ENCODE peak calls at places on chromosomes 11 and 22, in seven cellular contexts. E is AG09319, Q is left ventricle myocardium inferior, D is right lobe of liver, Z is GM20000, A is cardiac muscle cell, T is foreskin keratinocyte. W is an unnamed sample.

GRCh38 chr11:47571895-47572294 is 6.5 kb downstream of the PTPMT1 start:
- DNase-seq in E (no peak), Q (no peak), D (no peak), Z (no peak), A (no peak), T (no peak), W (no peak)

GRCh38 chr11:95076416-95076815 is 9.7 kb downstream of the SRSF8 start:
- DNase-seq in E (peak; percentile 61), Q (no peak), D (no peak), Z (no peak), A (peak; percentile 92), T (peak; percentile 44), W (no peak)

GRCh38 chr22:31177420-31178162 is 17.6 kb downstream of the RNF185 start:
- DNase-seq in E (peak; percentile 65), Q (no peak), D (no peak), Z (no peak), A (peak; percentile 65), T (peak; percentile 96), W (no peak)

GRCh38 chr11:8260202-8260996 is 3.3 kb downstream of the LMO1 start:
- DNase-seq in E (no peak), Q (no peak), D (peak; percentile 18), Z (no peak), A (no peak), T (no peak), W (no peak)

GRCh38 chr11:115623021-115623451 is 118.8 kb upstream of the CADM1 start:
- DNase-seq in E (peak; percentile 74), Q (peak; percentile 85), D (no peak), Z (no peak), A (peak; percentile 95), T (peak; percentile 74), W (no peak)

GRCh38 chr11:45745065-45745811 is 59.7 kb upstream of the SLC35C1 start:
- DNase-seq in E (no peak), Q (peak; percentile 77), D (no peak), Z (no peak), A (peak; percentile 73), T (no peak), W (no peak)

GRCh38 chr11:96256213-96256580 is 86.8 kb downstream of the MAML2 start:
- DNase-seq in E (no peak), Q (no peak), D (no peak), Z (no peak), A (no peak), T (no peak), W (no peak)

GRCh38 chr22:45538284-45538683 is 35.6 kb downstream of the FBLN1 start:
- DNase-seq in E (no peak), Q (no peak), D (no peak), Z (no peak), A (peak; percentile 49), T (no peak), W (no peak)

GRCh38 chr11:44837650-44838049 is 110.9 kb downstream of the TSPAN18 start:
- DNase-seq in E (no peak), Q (no peak), D (no peak), Z (no peak), A (no peak), T (no peak), W (no peak)

GRCh38 chr11:44280257-44280656 is 29.7 kb downstream of the ALX4 start:
- DNase-seq in E (no peak), Q (no peak), D (no peak), Z (no peak), A (no peak), T (no peak), W (no peak)

GRCh38 chr22:28958611-28959010 is 75.2 kb downstream of the ZNRF3 start:
- DNase-seq in E (no peak), Q (no peak), D (no peak), Z (no peak), A (peak; percentile 5), T (no peak), W (no peak)

GRCh38 chr11:17494019-17494418 is 17.4 kb upstream of the ABCC8 start:
- DNase-seq in E (no peak), Q (no peak), D (no peak), Z (no peak), A (no peak), T (no peak), W (no peak)

GRCh38 chr11:12174145-12175143 is 64.1 kb downstream of the MICAL2 start:
- DNase-seq in E (no peak), Q (no peak), D (no peak), Z (peak; percentile 56), A (peak; percentile 39), T (peak; percentile 81), W (no peak)

GRCh38 chr22:30312053-30312452 is 14.7 kb downstream of the TBC1D10A start:
- DNase-seq in E (peak; percentile 66), Q (no peak), D (no peak), Z (no peak), A (no peak), T (peak; percentile 92), W (no peak)

GRCh38 chr22:49284389-49284788 is 543.3 kb downstream of the BRD1 start:
- DNase-seq in E (no peak), Q (no peak), D (no peak), Z (no peak), A (no peak), T (no peak), W (no peak)

GRCh38 chr11:124072147-124072546 is 31.0 kb upstream of the OR10G7 start:
- DNase-seq in E (no peak), Q (no peak), D (no peak), Z (no peak), A (no peak), T (no peak), W (no peak)

GRCh38 chr11:124070906-124071621 is 29.9 kb upstream of the OR10G7 start:
- DNase-seq in E (peak; percentile 65), Q (peak; percentile 32), D (no peak), Z (peak; percentile 66), A (peak; percentile 90), T (no peak), W (peak; percentile 67)

GRCh38 chr11:124071622-124071948 is 30.5 kb upstream of the OR10G7 start:
- DNase-seq in E (no peak), Q (no peak), D (no peak), Z (no peak), A (no peak), T (no peak), W (no peak)

GRCh38 chr11:124068711-124069110 is 27.6 kb upstream of the OR10G7 start:
- DNase-seq in E (no peak), Q (no peak), D (no peak), Z (no peak), A (no peak), T (no peak), W (no peak)

GRCh38 chr11:124069429-124070401 is 28.6 kb upstream of the OR10G7 start:
- DNase-seq in E (peak; percentile 11), Q (no peak), D (peak; percentile 64), Z (peak; percentile 24), A (peak; percentile 75), T (no peak), W (no peak)
- TF ChIP-seq CTCF in E (peak; percentile 84), Q (peak; percentile 48), D (peak; percentile 57), Z (peak; percentile 23), A (peak; percentile 86), T (peak; percentile 89), W (peak; percentile 73)

DNA sequence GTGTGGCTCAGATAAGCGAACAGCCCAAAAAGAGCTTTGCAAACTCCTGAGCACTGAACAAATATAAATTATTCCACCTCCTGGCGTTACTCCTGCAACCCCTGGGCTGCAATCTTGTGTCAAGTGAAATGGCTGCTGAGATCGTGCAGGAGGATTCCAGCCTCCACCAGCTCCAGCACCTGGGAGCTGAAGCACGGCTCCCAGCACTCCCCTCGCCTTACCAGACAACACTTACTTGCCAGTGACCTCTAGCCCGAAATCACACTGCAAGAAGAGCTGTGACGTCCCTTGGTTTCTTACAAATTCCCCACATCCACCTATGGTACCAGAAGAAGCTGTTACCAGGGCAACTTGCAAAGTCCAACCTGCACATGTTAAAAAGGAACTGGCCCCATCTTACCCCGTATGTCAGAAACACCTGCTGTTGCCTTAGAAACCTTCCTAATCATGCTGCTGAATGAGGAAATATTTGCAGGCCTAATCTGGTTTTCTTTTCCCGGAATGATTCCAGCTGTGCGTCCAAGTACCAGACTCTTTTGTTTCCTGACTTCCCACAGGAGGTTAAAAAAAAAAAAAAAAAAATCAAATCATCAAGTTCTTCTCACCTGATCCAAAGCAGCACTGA is 13.1 kb downstream of the VPS37C start:
- DNase-seq in E (no peak), Q (no peak), D (peak; percentile 25), Z (no peak), A (peak; percentile 50), T (no peak), W (no peak)
- TF ChIP-seq CTCF in E (no peak), Q (no peak), D (no peak), Z (no peak), A (no peak), T (no peak), W (no peak)

GRCh38 chr11:114258696-114259095 is 37.5 kb upstream of the NNMT start:
- DNase-seq in E (no peak), Q (no peak), D (no peak), Z (no peak), A (no peak), T (no peak), W (no peak)

GRCh38 chr11:114256898-114257286 is 39.3 kb upstream of the NNMT start:
- DNase-seq in E (no peak), Q (no peak), D (no peak), Z (no peak), A (no peak), T (no peak), W (no peak)

GRCh38 chr11:114256176-114256897 is 39.9 kb upstream of the NNMT start:
- DNase-seq in E (no peak), Q (no peak), D (no peak), Z (no peak), A (no peak), T (no peak), W (no peak)

GRCh38 chr11:114259124-114259526 is 37.1 kb upstream of the NNMT start:
- DNase-seq in E (no peak), Q (peak; percentile 66), D (peak; percentile 77), Z (no peak), A (no peak), T (no peak), W (no peak)

DNA sequence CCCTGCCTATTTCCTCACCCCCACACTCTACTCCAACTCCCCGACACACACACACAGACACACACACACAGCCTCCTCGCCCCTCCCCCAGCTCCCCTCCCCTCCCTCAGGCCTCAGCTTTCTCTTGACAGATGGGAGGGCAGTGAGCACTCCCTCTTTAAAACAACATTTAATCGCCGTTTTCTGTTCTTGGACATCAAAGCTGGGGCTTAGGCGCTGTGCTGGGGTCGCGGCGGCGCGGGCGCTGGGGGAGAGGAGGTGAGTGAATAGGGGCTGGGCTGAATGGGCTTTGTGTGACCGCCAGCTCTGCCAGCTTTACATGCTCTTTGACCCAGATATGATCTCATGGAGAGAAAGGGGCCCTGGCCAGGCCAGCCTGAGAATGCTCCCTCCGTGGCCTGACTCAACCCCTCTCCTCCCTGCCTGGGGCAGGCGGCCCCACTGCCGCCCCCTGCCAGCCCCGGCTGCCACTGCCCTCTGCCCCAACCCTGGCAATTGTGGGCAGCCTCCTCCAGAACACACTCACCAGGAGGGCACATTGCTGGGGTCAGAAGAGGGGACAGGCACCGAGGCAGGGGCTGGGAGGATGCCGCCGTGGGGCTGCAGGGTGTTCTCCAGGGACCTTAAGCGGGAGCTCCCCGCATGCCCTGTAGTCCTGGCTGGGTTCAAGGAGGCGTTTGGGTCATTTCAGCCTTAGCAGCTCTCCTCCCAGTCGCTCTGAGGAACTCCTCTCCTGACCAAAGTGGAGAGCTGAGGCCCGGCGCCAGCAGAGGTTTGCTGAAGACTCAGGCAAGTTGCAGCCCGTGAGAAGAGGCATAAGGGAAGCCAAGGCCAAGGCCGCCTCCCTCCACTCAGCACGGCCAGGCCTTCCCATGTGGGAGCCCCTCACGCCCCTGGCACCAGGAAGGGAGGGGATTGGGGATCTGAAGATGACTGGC is 38.3 kb upstream of the NNMT start:
- DNase-seq in E (no peak), Q (peak; percentile 72), D (peak; percentile 80), Z (no peak), A (peak; percentile 69), T (no peak), W (no peak)
- TF ChIP-seq CTCF in E (no peak), Q (peak; percentile 45), D (peak; percentile 13), Z (no peak), A (peak; percentile 46), T (peak; percentile 14), W (no peak)

GRCh38 chr22:46827072-46827780 is 64.8 kb downstream of the TBC1D22A start:
- DNase-seq in E (no peak), Q (no peak), D (no peak), Z (no peak), A (no peak), T (no peak), W (no peak)
- TF ChIP-seq CTCF in E (no peak), Q (no peak), D (peak; percentile 15), Z (no peak), A (no peak), T (peak; percentile 13), W (no peak)